ENCODE peak calls at places on chromosomes 3 and 15, in ten cellular contexts. M, H, Z, R, P, E, O, U, Q and N are unnamed samples.

GRCh38 chr15:76342382-76343201 is 6.0 kb downstream of the ISL2 start:
- DNase-seq in U (no peak), R (no peak), P (no peak), E (no peak), Z (no peak), O (no peak), Q (no peak), M (no peak), H (no peak), N (no peak)

GRCh38 chr3:73086071-73086494 is 24.6 kb downstream of the EBLN2 start:
- DNase-seq in Z (peak), Q (no peak), E (peak), R (peak), O (peak), P (peak), U (peak), M (peak), H (peak), N (peak)

GRCh38 chr3:16513141-16514020 is at the start of gene RFTN1:
- DNase-seq in O (peak), H (peak), P (peak), R (no peak), U (peak), Z (no peak), E (peak), Q (no peak), M (peak), N (peak)

GRCh38 chr3:132730891-132731580 is 8.8 kb upstream of the NPHP3 start:
- DNase-seq in Z (peak), U (peak), O (peak), E (no peak), P (peak), M (peak), R (no peak), H (no peak), Q (no peak), N (peak)

GRCh38 chr15:100919481-100920405 is 586 bp downstream of the LRRK1 start:
- DNase-seq in H (peak), Q (no peak), P (peak), U (no peak), O (peak), R (no peak), E (no peak), M (peak), Z (no peak), N (peak)

GRCh38 chr15:29438714-29439076 is 169.1 kb upstream of the NSMCE3 start:
- DNase-seq in P (no peak), R (no peak), O (no peak), U (no peak), E (no peak), Q (no peak), H (no peak), Z (no peak), M (no peak), N (no peak)

GRCh38 chr3:177286034-177286433 is 88.8 kb upstream of the TBL1XR1 start:
- DNase-seq in P (no peak), Q (no peak), U (no peak), R (no peak), H (no peak), M (peak), E (no peak), O (no peak), Z (no peak), N (no peak)

GRCh38 chr15:36449084-36449661 is 130.3 kb upstream of the CDIN1 start:
- DNase-seq in O (no peak), H (no peak), Z (no peak), Q (no peak), U (no peak), R (no peak), E (no peak), P (no peak), M (no peak), N (no peak)

GRCh38 chr3:149273096-149273751 is 51.6 kb upstream of the CP start:
- DNase-seq in P (peak), M (peak), E (peak), H (no peak), O (peak), R (peak), Q (no peak), U (peak), Z (peak), N (peak)

GRCh38 chr3:51982352-51982837 is 940 bp upstream of the ACY1 start:
- DNase-seq in M (peak), E (no peak), O (no peak), R (no peak), Z (peak), U (no peak), P (peak), Q (no peak), H (no peak), N (peak)

GRCh38 chr3:166351461-166351860 is 514.2 kb upstream of the BCHE start:
- DNase-seq in H (no peak), U (no peak), E (no peak), R (no peak), M (no peak), Z (no peak), P (no peak), O (no peak), Q (no peak), N (no peak)

GRCh38 chr15:30923429-30923828 is 19.7 kb downstream of the FAN1 start:
- DNase-seq in E (no peak), Q (no peak), R (peak), M (no peak), U (no peak), O (no peak), P (no peak), Z (no peak), H (peak), N (no peak)

GRCh38 chr3:135503429-135504083 is 462.0 kb upstream of the PPP2R3A start:
- DNase-seq in Q (peak), E (no peak), M (peak), O (peak), P (peak), Z (peak), H (peak), U (peak), R (peak), N (peak)

GRCh38 chr15:65355173-65355982 is 22.4 kb downstream of the IGDCC3 start:
- DNase-seq in U (no peak), O (peak), M (no peak), Z (peak), R (peak), E (no peak), P (no peak), H (no peak), Q (no peak), N (no peak)

GRCh38 chr3:135736740-135737139 is 228.8 kb upstream of the PPP2R3A start:
- DNase-seq in M (no peak), Z (no peak), Q (no peak), R (no peak), E (no peak), O (no peak), U (peak), P (no peak), H (no peak), N (no peak)

GRCh38 chr3:177446160-177446559 is 248.9 kb upstream of the TBL1XR1 start:
- DNase-seq in R (no peak), M (no peak), H (no peak), U (no peak), P (no peak), E (no peak), Q (no peak), Z (no peak), O (no peak), N (no peak)

GRCh38 chr15:49810651-49811175 is 189.9 kb downstream of the DTWD1 start:
- DNase-seq in M (no peak), Z (no peak), R (no peak), Q (no peak), O (peak), E (no peak), P (peak), H (no peak), U (no peak), N (no peak)